ENCODE peak calls at places on chromosome 1, in six cellular contexts. J, Q, B, T, H and X are unnamed samples.

GRCh38 chr1:58901008-58901407 is 117.2 kb upstream of the JUN start:
- DNase-seq in J (no peak), B (no peak), Q (no peak), H (no peak), T (no peak), X (no peak)

GRCh38 chr1:156232222-156232621 is 9.8 kb upstream of the BGLAP start:
- DNase-seq in B (no peak), T (no peak), Q (no peak), J (peak; percentile 36), H (no peak), X (no peak)

GRCh38 chr1:156656779-156657160 is 14.9 kb downstream of the BCAN start:
- DNase-seq in H (no peak), B (no peak), J (no peak), T (no peak), Q (peak; percentile 28), X (no peak)

GRCh38 chr1:200535605-200536004 is 84.9 kb downstream of the KIF14 start:
- DNase-seq in J (no peak), B (peak; percentile 63), Q (peak; percentile 36), H (peak; percentile 35), T (peak; percentile 30), X (peak; percentile 63)

GRCh38 chr1:205743977-205744376 is 6.0 kb downstream of the NUCKS1 start:
- DNase-seq in T (no peak), H (no peak), B (no peak), J (no peak), Q (no peak), X (no peak)

GRCh38 chr1:53678046-53678445 is 60.9 kb downstream of the GLIS1 start:
- DNase-seq in Q (no peak), T (no peak), B (no peak), H (no peak), J (no peak), X (no peak)

GRCh38 chr1:219100059-219100458 is 73.6 kb upstream of the LYPLAL1 start:
- DNase-seq in H (no peak), T (no peak), Q (no peak), J (no peak), B (no peak), X (no peak)

GRCh38 chr1:227949954-227950734 is 2.4 kb upstream of the WNT9A start:
- DNase-seq in T (no peak), H (no peak), B (no peak), Q (no peak), J (no peak), X (no peak)

GRCh38 chr1:115056395-115056798 is 26.8 kb downstream of the TSHB start:
- DNase-seq in J (no peak), Q (peak; percentile 7), T (no peak), H (no peak), B (no peak), X (no peak)

GRCh38 chr1:38923607-38924006 is 18.0 kb downstream of the RHBDL2 start:
- DNase-seq in B (no peak), Q (no peak), H (no peak), T (no peak), J (no peak), X (no peak)

GRCh38 chr1:237012789-237013383 is 8.6 kb upstream of the MT1HL1 start:
- DNase-seq in J (no peak), B (no peak), Q (no peak), T (no peak), H (no peak), X (peak; percentile 74)

GRCh38 chr1:113652773-113653172 is 106.5 kb downstream of the PHTF1 start:
- DNase-seq in Q (peak; percentile 30), J (no peak), B (no peak), T (no peak), H (no peak), X (no peak)

GRCh38 chr1:39762550-39763540 is 8.3 kb downstream of the OXCT2 start:
- DNase-seq in J (no peak), H (no peak), B (no peak), Q (no peak), T (no peak), X (no peak)

GRCh38 chr1:10978719-10979118 is 33.7 kb upstream of the TARDBP start:
- DNase-seq in H (no peak), B (no peak), J (no peak), T (no peak), Q (no peak), X (no peak)

GRCh38 chr1:10975567-10976326 is 36.7 kb upstream of the TARDBP start:
- DNase-seq in B (no peak), Q (peak; percentile 65), H (peak; percentile 33), T (no peak), J (peak; percentile 80), X (peak; percentile 61)

GRCh38 chr1:10979483-10979920 is 33.0 kb upstream of the TARDBP start:
- DNase-seq in J (peak; percentile 73), T (peak; percentile 62), H (no peak), B (no peak), Q (no peak), X (peak; percentile 74)

GRCh38 chr1:10980841-10981727 is 31.4 kb upstream of the TARDBP start:
- DNase-seq in Q (peak; percentile 56), T (no peak), B (no peak), H (no peak), J (peak; percentile 73), X (no peak)

DNA sequence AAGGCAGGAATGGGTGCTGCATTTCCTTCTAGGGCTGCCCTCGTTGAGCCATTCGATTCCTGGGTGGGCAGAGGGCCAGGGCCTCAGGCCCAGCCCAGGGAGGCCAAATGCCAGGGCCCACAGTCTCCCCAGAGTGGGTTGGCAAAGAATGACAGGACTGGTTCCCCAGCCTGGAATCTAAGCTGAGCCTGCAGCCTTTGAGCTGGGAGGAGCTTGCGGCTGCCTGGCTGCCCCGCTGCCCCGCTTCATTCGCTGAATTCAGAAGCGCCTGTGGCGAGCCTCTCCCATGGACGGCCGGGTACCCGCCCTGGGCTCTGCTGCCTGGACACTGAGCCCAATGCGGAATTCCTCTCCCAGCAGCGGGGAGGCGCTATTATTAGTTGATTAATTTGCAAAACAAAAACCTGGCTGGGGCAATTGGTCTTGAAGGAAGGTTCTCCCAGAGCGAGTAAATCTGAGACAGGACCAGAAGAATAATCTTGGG is 32.3 kb upstream of the TARDBP start:
- DNase-seq in B (no peak), J (peak; percentile 91), Q (peak; percentile 33), T (no peak), H (no peak), X (peak; percentile 82)
- TF ChIP-seq CTCF in B (peak; percentile 54), J (peak; percentile 47), Q (peak; percentile 11), T (no peak), H (no peak), X (no peak)

DNA sequence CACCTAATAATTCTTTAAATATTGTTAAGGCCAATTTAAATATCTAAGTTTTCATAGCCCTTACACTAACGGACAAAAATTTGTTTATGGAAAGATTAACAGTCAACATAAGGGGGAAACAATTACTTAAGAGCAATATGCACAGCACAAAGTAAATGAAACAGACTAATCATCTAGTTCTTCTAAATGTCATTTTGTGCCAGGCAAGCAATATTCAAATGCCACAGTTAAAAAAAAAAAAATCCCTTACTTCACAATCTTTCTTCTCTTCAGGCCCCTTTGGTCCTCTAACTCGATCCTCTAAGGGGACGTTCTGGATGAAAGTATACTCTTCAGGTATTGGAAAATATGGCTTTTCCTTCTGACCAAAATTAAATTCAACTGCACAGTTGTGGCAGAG is 6.6 kb downstream of the HNRNPU start:
- DNase-seq in J (no peak), T (no peak), Q (no peak), H (no peak), B (no peak), X (no peak)
- TF ChIP-seq CTCF in J (no peak), T (no peak), Q (no peak), H (no peak), B (no peak), X (no peak)

GRCh38 chr1:41024953-41025352 is 3.4 kb upstream of the SLFNL1 start:
- DNase-seq in H (no peak), J (no peak), B (no peak), T (no peak), Q (no peak), X (no peak)
- TF ChIP-seq CTCF in H (no peak), J (no peak), B (no peak), T (peak; percentile 2), Q (no peak), X (no peak)

DNA sequence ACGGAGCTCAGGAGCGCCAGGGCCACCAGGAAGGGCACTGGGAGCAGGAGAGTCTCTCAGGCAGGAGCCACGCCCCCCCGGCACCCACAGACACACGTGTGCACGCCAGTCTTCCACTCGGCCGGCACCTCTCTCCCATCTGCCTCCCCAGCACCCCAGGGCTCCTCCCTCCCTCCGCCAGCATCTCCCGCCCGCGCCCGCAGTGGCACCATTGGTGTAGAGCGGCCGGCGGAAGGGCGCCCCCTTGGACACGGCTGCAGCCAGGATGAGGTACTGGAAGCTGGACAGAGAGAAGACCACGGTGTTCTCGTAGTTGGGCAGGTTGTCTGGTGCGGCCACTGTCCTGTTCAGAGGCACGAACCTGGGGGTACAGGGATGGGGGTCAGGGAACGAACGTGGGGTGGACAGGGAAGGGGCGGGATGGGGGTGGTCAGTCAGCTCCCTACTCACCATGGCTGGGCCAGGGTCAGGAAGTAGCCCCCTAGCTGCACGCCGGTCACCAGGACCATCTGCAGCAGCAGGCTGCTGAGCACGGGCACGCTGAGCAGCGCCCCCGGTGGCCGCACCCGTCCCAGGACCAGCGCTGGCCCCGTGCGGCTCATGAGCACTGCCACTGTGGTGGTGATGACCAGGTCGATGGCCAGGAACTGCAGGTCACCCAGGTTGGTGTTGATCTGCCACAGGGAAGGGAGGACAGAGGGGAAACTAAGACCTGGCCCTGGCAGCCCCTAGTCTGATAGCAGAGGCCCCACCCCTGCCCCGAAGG is 6.4 kb upstream of the MFAP2 start:
- DNase-seq in H (no peak), Q (no peak), J (no peak), T (no peak), B (no peak), X (peak; percentile 8)
- TF ChIP-seq CTCF in H (peak; percentile 86), Q (peak; percentile 18), J (no peak), T (peak; percentile 66), B (peak; percentile 72), X (peak; percentile 31)